ENCODE peak calls at places on chromosomes 11 and 22, in six cellular contexts. Y is H4; E is stimulated activated CD8-positive, alpha-beta memory T cell treated with anti-CD3 and anti-CD28 coated beads, Interleukin-15, amount 100 ng/mL, for 24 hours; Q is AG08395; R is GM23338; U is NCI-H2081. J is an unnamed sample.

GRCh38 chr11:100240051-100240450 is 447.0 kb upstream of the ARHGAP42 start:
- DNase-seq in E (no peak), R (no peak), U (no peak), Y (no peak), Q (no peak), J (no peak)

GRCh38 chr11:130873766-130874165 is 42.5 kb downstream of the SNX19 start:
- DNase-seq in Q (peak), U (no peak), Y (no peak), R (no peak), E (no peak), J (peak)

GRCh38 chr11:12897390-12897789 is 111.7 kb upstream of the RASSF10 start:
- DNase-seq in R (no peak), E (no peak), Y (no peak), U (no peak), Q (peak), J (no peak)

GRCh38 chr22:43198126-43198525 is 11.2 kb upstream of the TTLL12 start:
- DNase-seq in U (no peak), Y (no peak), E (no peak), R (no peak), Q (no peak), J (no peak)

GRCh38 chr11:123797065-123797940 is 8.8 kb downstream of the OR6M1 start:
- DNase-seq in E (no peak), U (no peak), Q (no peak), R (no peak), Y (no peak), J (no peak)

GRCh38 chr11:35305670-35306382 is 113.5 kb downstream of the SLC1A2 start:
- DNase-seq in R (peak), Y (peak), Q (peak), U (peak), E (no peak), J (peak)

GRCh38 chr11:125110996-125111340 is 458 bp downstream of the TMEM218 start:
- DNase-seq in Q (peak), U (peak), Y (no peak), E (no peak), R (peak), J (peak)

GRCh38 chr11:94938399-94939055 is 34.8 kb downstream of the CWC15 start:
- DNase-seq in U (peak), Q (peak), R (no peak), E (no peak), Y (no peak), J (peak)

GRCh38 chr11:131717616-131718015 is 347.2 kb downstream of the NTM start:
- DNase-seq in U (no peak), E (no peak), Y (no peak), Q (no peak), R (no peak), J (no peak)

GRCh38 chr11:102928247-102928646 is 27.3 kb downstream of the MMP13 start:
- DNase-seq in R (no peak), Q (no peak), U (no peak), Y (no peak), E (no peak), J (no peak)

GRCh38 chr22:36048911-36049677 is 20.5 kb upstream of the RBFOX2 start:
- DNase-seq in U (no peak), R (no peak), E (no peak), Q (no peak), Y (no peak), J (no peak)

GRCh38 chr22:25334091-25334490 is 114.7 kb downstream of the CRYBB2 start:
- DNase-seq in E (no peak), Y (no peak), U (no peak), Q (no peak), R (peak), J (peak)

GRCh38 chr11:84383571-84383970 is 1097.4 kb upstream of the CCDC90B start:
- DNase-seq in U (no peak), R (no peak), E (no peak), Q (no peak), Y (no peak), J (no peak)

GRCh38 chr11:72924568-72925190 is 110.5 kb downstream of the ATG16L2 start:
- DNase-seq in E (no peak), R (no peak), Q (peak), U (no peak), Y (peak), J (peak)

GRCh38 chr11:121086866-121087265 is 14.2 kb upstream of the TECTA start:
- DNase-seq in Q (peak), U (no peak), Y (peak), R (no peak), E (no peak), J (peak)

GRCh38 chr22:35549338-35549737 is 8.7 kb downstream of the RASD2 start:
- DNase-seq in E (no peak), U (no peak), Y (no peak), R (no peak), Q (no peak), J (no peak)

GRCh38 chr11:20247540-20248138 is 87.4 kb upstream of the DBX1 start:
- DNase-seq in R (peak), Y (no peak), U (no peak), Q (no peak), E (no peak), J (no peak)

GRCh38 chr11:61139391-61139790 is 21.8 kb downstream of the VPS37C start:
- DNase-seq in U (no peak), Q (no peak), R (no peak), E (no peak), Y (no peak), J (no peak)

GRCh38 chr11:77370217-77370616 is 68.7 kb upstream of the GDPD4 start:
- DNase-seq in U (no peak), E (no peak), Y (no peak), Q (no peak), R (peak), J (no peak)